ENCODE peak calls at places on chromosomes 11 and 22, in ten cellular contexts. One of them, this sample, is unnamed.

GRCh38 chr11:27621440-27622161 is 78.7 kb downstream of the BDNF start:
- DNase-seq in GM23248: peak
- DNase-seq in heart right ventricle: peak
- DNase-seq in activated naive CD4-positive, alpha-beta T cell treated with anti-CD3 and anti-CD28 coated beads, Interleukin-2, amount 50 U/mL, for 16 hours: no peak
- DNase-seq in fibroblast of the conjunctiva: no peak
- DNase-seq in RCC 7860: no peak
- DNase-seq in AG08396: no peak
- DNase-seq in HFF-Myc: no peak
- DNase-seq in stimulated activated CD4-positive, alpha-beta T cell treated with anti-CD3 and anti-CD28 coated beads, Interleukin-12 subunit alpha, Interleukin-12 subunit beta, amount 100 ng/mL, for 24 hours: no peak
- DNase-seq in GM03348: peak
- DNase-seq in this sample: no peak

GRCh38 chr11:8947230-8947943 is 4.6 kb upstream of the ASCL3 start:
- DNase-seq in GM23248: no peak
- DNase-seq in heart right ventricle: no peak
- DNase-seq in activated naive CD4-positive, alpha-beta T cell treated with anti-CD3 and anti-CD28 coated beads, Interleukin-2, amount 50 U/mL, for 16 hours: no peak
- DNase-seq in fibroblast of the conjunctiva: no peak
- DNase-seq in RCC 7860: no peak
- DNase-seq in AG08396: no peak
- DNase-seq in HFF-Myc: no peak
- DNase-seq in stimulated activated CD4-positive, alpha-beta T cell treated with anti-CD3 and anti-CD28 coated beads, Interleukin-12 subunit alpha, Interleukin-12 subunit beta, amount 100 ng/mL, for 24 hours: no peak
- DNase-seq in GM03348: no peak
- DNase-seq in this sample: no peak

GRCh38 chr22:39296981-39297489 is 22.4 kb downstream of the RPL3 start:
- DNase-seq in GM23248: no peak
- DNase-seq in heart right ventricle: no peak
- DNase-seq in activated naive CD4-positive, alpha-beta T cell treated with anti-CD3 and anti-CD28 coated beads, Interleukin-2, amount 50 U/mL, for 16 hours: no peak
- DNase-seq in fibroblast of the conjunctiva: no peak
- DNase-seq in RCC 7860: no peak
- DNase-seq in AG08396: no peak
- DNase-seq in HFF-Myc: no peak
- DNase-seq in stimulated activated CD4-positive, alpha-beta T cell treated with anti-CD3 and anti-CD28 coated beads, Interleukin-12 subunit alpha, Interleukin-12 subunit beta, amount 100 ng/mL, for 24 hours: no peak
- DNase-seq in GM03348: no peak
- DNase-seq in this sample: no peak

GRCh38 chr11:46238078-46238966 is 39.1 kb upstream of the CREB3L1 start:
- DNase-seq in GM23248: peak
- DNase-seq in heart right ventricle: peak
- DNase-seq in activated naive CD4-positive, alpha-beta T cell treated with anti-CD3 and anti-CD28 coated beads, Interleukin-2, amount 50 U/mL, for 16 hours: peak
- DNase-seq in fibroblast of the conjunctiva: no peak
- DNase-seq in RCC 7860: peak
- DNase-seq in AG08396: peak
- DNase-seq in HFF-Myc: no peak
- DNase-seq in stimulated activated CD4-positive, alpha-beta T cell treated with anti-CD3 and anti-CD28 coated beads, Interleukin-12 subunit alpha, Interleukin-12 subunit beta, amount 100 ng/mL, for 24 hours: peak
- DNase-seq in GM03348: peak
- DNase-seq in this sample: no peak

GRCh38 chr11:116278076-116278475 is 494.7 kb downstream of the BUD13 start:
- DNase-seq in GM23248: no peak
- DNase-seq in heart right ventricle: no peak
- DNase-seq in activated naive CD4-positive, alpha-beta T cell treated with anti-CD3 and anti-CD28 coated beads, Interleukin-2, amount 50 U/mL, for 16 hours: no peak
- DNase-seq in fibroblast of the conjunctiva: no peak
- DNase-seq in RCC 7860: no peak
- DNase-seq in AG08396: no peak
- DNase-seq in HFF-Myc: no peak
- DNase-seq in stimulated activated CD4-positive, alpha-beta T cell treated with anti-CD3 and anti-CD28 coated beads, Interleukin-12 subunit alpha, Interleukin-12 subunit beta, amount 100 ng/mL, for 24 hours: no peak
- DNase-seq in GM03348: no peak
- DNase-seq in this sample: no peak

GRCh38 chr11:132704796-132705375 is 827.4 kb downstream of the OPCML start:
- DNase-seq in GM23248: no peak
- DNase-seq in heart right ventricle: no peak
- DNase-seq in activated naive CD4-positive, alpha-beta T cell treated with anti-CD3 and anti-CD28 coated beads, Interleukin-2, amount 50 U/mL, for 16 hours: no peak
- DNase-seq in fibroblast of the conjunctiva: no peak
- DNase-seq in RCC 7860: peak
- DNase-seq in AG08396: no peak
- DNase-seq in HFF-Myc: no peak
- DNase-seq in stimulated activated CD4-positive, alpha-beta T cell treated with anti-CD3 and anti-CD28 coated beads, Interleukin-12 subunit alpha, Interleukin-12 subunit beta, amount 100 ng/mL, for 24 hours: no peak
- DNase-seq in GM03348: no peak
- DNase-seq in this sample: no peak

GRCh38 chr11:109747839-109748238 is 325.8 kb downstream of the C11orf87 start:
- DNase-seq in GM23248: peak
- DNase-seq in heart right ventricle: no peak
- DNase-seq in activated naive CD4-positive, alpha-beta T cell treated with anti-CD3 and anti-CD28 coated beads, Interleukin-2, amount 50 U/mL, for 16 hours: no peak
- DNase-seq in fibroblast of the conjunctiva: no peak
- DNase-seq in RCC 7860: peak
- DNase-seq in AG08396: no peak
- DNase-seq in HFF-Myc: no peak
- DNase-seq in stimulated activated CD4-positive, alpha-beta T cell treated with anti-CD3 and anti-CD28 coated beads, Interleukin-12 subunit alpha, Interleukin-12 subunit beta, amount 100 ng/mL, for 24 hours: no peak
- DNase-seq in GM03348: no peak
- DNase-seq in this sample: no peak

GRCh38 chr22:46483353-46483752 is 54.1 kb downstream of the CELSR1 start:
- DNase-seq in GM23248: no peak
- DNase-seq in heart right ventricle: no peak
- DNase-seq in activated naive CD4-positive, alpha-beta T cell treated with anti-CD3 and anti-CD28 coated beads, Interleukin-2, amount 50 U/mL, for 16 hours: no peak
- DNase-seq in fibroblast of the conjunctiva: no peak
- DNase-seq in RCC 7860: peak
- DNase-seq in AG08396: no peak
- DNase-seq in HFF-Myc: no peak
- DNase-seq in stimulated activated CD4-positive, alpha-beta T cell treated with anti-CD3 and anti-CD28 coated beads, Interleukin-12 subunit alpha, Interleukin-12 subunit beta, amount 100 ng/mL, for 24 hours: peak
- DNase-seq in GM03348: no peak
- DNase-seq in this sample: no peak

GRCh38 chr11:124801014-124801413 is 808 bp upstream of the MSANTD2 start:
- DNase-seq in GM23248: peak
- DNase-seq in heart right ventricle: no peak
- DNase-seq in activated naive CD4-positive, alpha-beta T cell treated with anti-CD3 and anti-CD28 coated beads, Interleukin-2, amount 50 U/mL, for 16 hours: no peak
- DNase-seq in fibroblast of the conjunctiva: no peak
- DNase-seq in RCC 7860: peak
- DNase-seq in AG08396: peak
- DNase-seq in HFF-Myc: no peak
- DNase-seq in stimulated activated CD4-positive, alpha-beta T cell treated with anti-CD3 and anti-CD28 coated beads, Interleukin-12 subunit alpha, Interleukin-12 subunit beta, amount 100 ng/mL, for 24 hours: no peak
- DNase-seq in GM03348: peak
- DNase-seq in this sample: no peak

GRCh38 chr11:3939651-3940190 is 84.3 kb downstream of the STIM1 start:
- DNase-seq in GM23248: peak
- DNase-seq in heart right ventricle: no peak
- DNase-seq in activated naive CD4-positive, alpha-beta T cell treated with anti-CD3 and anti-CD28 coated beads, Interleukin-2, amount 50 U/mL, for 16 hours: no peak
- DNase-seq in fibroblast of the conjunctiva: no peak
- DNase-seq in RCC 7860: no peak
- DNase-seq in AG08396: no peak
- DNase-seq in HFF-Myc: no peak
- DNase-seq in stimulated activated CD4-positive, alpha-beta T cell treated with anti-CD3 and anti-CD28 coated beads, Interleukin-12 subunit alpha, Interleukin-12 subunit beta, amount 100 ng/mL, for 24 hours: no peak
- DNase-seq in GM03348: peak
- DNase-seq in this sample: peak

GRCh38 chr11:72069787-72070251 is 10.5 kb downstream of the NUMA1 start:
- DNase-seq in GM23248: peak
- DNase-seq in heart right ventricle: peak
- DNase-seq in activated naive CD4-positive, alpha-beta T cell treated with anti-CD3 and anti-CD28 coated beads, Interleukin-2, amount 50 U/mL, for 16 hours: no peak
- DNase-seq in fibroblast of the conjunctiva: peak
- DNase-seq in RCC 7860: peak
- DNase-seq in AG08396: peak
- DNase-seq in HFF-Myc: peak
- DNase-seq in stimulated activated CD4-positive, alpha-beta T cell treated with anti-CD3 and anti-CD28 coated beads, Interleukin-12 subunit alpha, Interleukin-12 subunit beta, amount 100 ng/mL, for 24 hours: no peak
- DNase-seq in GM03348: peak
- DNase-seq in this sample: peak

GRCh38 chr11:100753562-100753961 is 66.5 kb downstream of the ARHGAP42 start:
- DNase-seq in GM23248: no peak
- DNase-seq in heart right ventricle: no peak
- DNase-seq in activated naive CD4-positive, alpha-beta T cell treated with anti-CD3 and anti-CD28 coated beads, Interleukin-2, amount 50 U/mL, for 16 hours: no peak
- DNase-seq in fibroblast of the conjunctiva: no peak
- DNase-seq in RCC 7860: no peak
- DNase-seq in AG08396: no peak
- DNase-seq in HFF-Myc: no peak
- DNase-seq in stimulated activated CD4-positive, alpha-beta T cell treated with anti-CD3 and anti-CD28 coated beads, Interleukin-12 subunit alpha, Interleukin-12 subunit beta, amount 100 ng/mL, for 24 hours: no peak
- DNase-seq in GM03348: no peak
- DNase-seq in this sample: no peak

GRCh38 chr11:87460842-87461637 is 423.3 kb downstream of the TMEM135 start:
- DNase-seq in GM23248: no peak
- DNase-seq in heart right ventricle: no peak
- DNase-seq in activated naive CD4-positive, alpha-beta T cell treated with anti-CD3 and anti-CD28 coated beads, Interleukin-2, amount 50 U/mL, for 16 hours: no peak
- DNase-seq in fibroblast of the conjunctiva: no peak
- DNase-seq in RCC 7860: no peak
- DNase-seq in AG08396: no peak
- DNase-seq in HFF-Myc: no peak
- DNase-seq in stimulated activated CD4-positive, alpha-beta T cell treated with anti-CD3 and anti-CD28 coated beads, Interleukin-12 subunit alpha, Interleukin-12 subunit beta, amount 100 ng/mL, for 24 hours: no peak
- DNase-seq in GM03348: no peak
- DNase-seq in this sample: no peak

GRCh38 chr11:96778272-96778671 is 388.5 kb downstream of the JRKL start:
- DNase-seq in GM23248: no peak
- DNase-seq in heart right ventricle: no peak
- DNase-seq in activated naive CD4-positive, alpha-beta T cell treated with anti-CD3 and anti-CD28 coated beads, Interleukin-2, amount 50 U/mL, for 16 hours: no peak
- DNase-seq in fibroblast of the conjunctiva: no peak
- DNase-seq in RCC 7860: no peak
- DNase-seq in AG08396: no peak
- DNase-seq in HFF-Myc: no peak
- DNase-seq in stimulated activated CD4-positive, alpha-beta T cell treated with anti-CD3 and anti-CD28 coated beads, Interleukin-12 subunit alpha, Interleukin-12 subunit beta, amount 100 ng/mL, for 24 hours: no peak
- DNase-seq in GM03348: no peak
- DNase-seq in this sample: no peak

GRCh38 chr11:10564692-10565318 is 3.7 kb downstream of the LYVE1 start:
- DNase-seq in GM23248: peak
- DNase-seq in heart right ventricle: no peak
- DNase-seq in activated naive CD4-positive, alpha-beta T cell treated with anti-CD3 and anti-CD28 coated beads, Interleukin-2, amount 50 U/mL, for 16 hours: no peak
- DNase-seq in fibroblast of the conjunctiva: no peak
- DNase-seq in RCC 7860: no peak
- DNase-seq in AG08396: no peak
- DNase-seq in HFF-Myc: no peak
- DNase-seq in stimulated activated CD4-positive, alpha-beta T cell treated with anti-CD3 and anti-CD28 coated beads, Interleukin-12 subunit alpha, Interleukin-12 subunit beta, amount 100 ng/mL, for 24 hours: no peak
- DNase-seq in GM03348: peak
- DNase-seq in this sample: no peak

GRCh38 chr22:43289976-43290663 is 53.1 kb downstream of the SCUBE1 start:
- DNase-seq in GM23248: peak
- DNase-seq in heart right ventricle: no peak
- DNase-seq in activated naive CD4-positive, alpha-beta T cell treated with anti-CD3 and anti-CD28 coated beads, Interleukin-2, amount 50 U/mL, for 16 hours: no peak
- DNase-seq in fibroblast of the conjunctiva: no peak
- DNase-seq in RCC 7860: no peak
- DNase-seq in AG08396: peak
- DNase-seq in HFF-Myc: no peak
- DNase-seq in stimulated activated CD4-positive, alpha-beta T cell treated with anti-CD3 and anti-CD28 coated beads, Interleukin-12 subunit alpha, Interleukin-12 subunit beta, amount 100 ng/mL, for 24 hours: no peak
- DNase-seq in GM03348: no peak
- DNase-seq in this sample: no peak

GRCh38 chr11:42066113-42066512 is 606.7 kb upstream of the LRRC4C start:
- DNase-seq in GM23248: peak
- DNase-seq in heart right ventricle: no peak
- DNase-seq in activated naive CD4-positive, alpha-beta T cell treated with anti-CD3 and anti-CD28 coated beads, Interleukin-2, amount 50 U/mL, for 16 hours: no peak
- DNase-seq in fibroblast of the conjunctiva: no peak
- DNase-seq in RCC 7860: peak
- DNase-seq in AG08396: no peak
- DNase-seq in HFF-Myc: no peak
- DNase-seq in stimulated activated CD4-positive, alpha-beta T cell treated with anti-CD3 and anti-CD28 coated beads, Interleukin-12 subunit alpha, Interleukin-12 subunit beta, amount 100 ng/mL, for 24 hours: no peak
- DNase-seq in GM03348: peak
- DNase-seq in this sample: no peak

GRCh38 chr22:47158457-47158856 is 396.0 kb downstream of the TBC1D22A start:
- DNase-seq in GM23248: no peak
- DNase-seq in heart right ventricle: no peak
- DNase-seq in activated naive CD4-positive, alpha-beta T cell treated with anti-CD3 and anti-CD28 coated beads, Interleukin-2, amount 50 U/mL, for 16 hours: no peak
- DNase-seq in fibroblast of the conjunctiva: no peak
- DNase-seq in RCC 7860: no peak
- DNase-seq in AG08396: no peak
- DNase-seq in HFF-Myc: no peak
- DNase-seq in stimulated activated CD4-positive, alpha-beta T cell treated with anti-CD3 and anti-CD28 coated beads, Interleukin-12 subunit alpha, Interleukin-12 subunit beta, amount 100 ng/mL, for 24 hours: no peak
- DNase-seq in GM03348: no peak
- DNase-seq in this sample: no peak

GRCh38 chr11:34021977-34022735 is 29.4 kb upstream of the CAPRIN1 start:
- DNase-seq in GM23248: no peak
- DNase-seq in heart right ventricle: no peak
- DNase-seq in activated naive CD4-positive, alpha-beta T cell treated with anti-CD3 and anti-CD28 coated beads, Interleukin-2, amount 50 U/mL, for 16 hours: no peak
- DNase-seq in fibroblast of the conjunctiva: no peak
- DNase-seq in RCC 7860: no peak
- DNase-seq in AG08396: no peak
- DNase-seq in HFF-Myc: no peak
- DNase-seq in stimulated activated CD4-positive, alpha-beta T cell treated with anti-CD3 and anti-CD28 coated beads, Interleukin-12 subunit alpha, Interleukin-12 subunit beta, amount 100 ng/mL, for 24 hours: no peak
- DNase-seq in GM03348: no peak
- DNase-seq in this sample: no peak

GRCh38 chr11:110919241-110919893 is 207.1 kb upstream of the ARHGAP20 start:
- DNase-seq in GM23248: no peak
- DNase-seq in heart right ventricle: no peak
- DNase-seq in activated naive CD4-positive, alpha-beta T cell treated with anti-CD3 and anti-CD28 coated beads, Interleukin-2, amount 50 U/mL, for 16 hours: no peak
- DNase-seq in fibroblast of the conjunctiva: no peak
- DNase-seq in RCC 7860: no peak
- DNase-seq in AG08396: no peak
- DNase-seq in HFF-Myc: no peak
- DNase-seq in stimulated activated CD4-positive, alpha-beta T cell treated with anti-CD3 and anti-CD28 coated beads, Interleukin-12 subunit alpha, Interleukin-12 subunit beta, amount 100 ng/mL, for 24 hours: no peak
- DNase-seq in GM03348: no peak
- DNase-seq in this sample: no peak

GRCh38 chr11:97772696-97773095 is 1248.1 kb upstream of the CNTN5 start:
- DNase-seq in GM23248: no peak
- DNase-seq in heart right ventricle: no peak
- DNase-seq in activated naive CD4-positive, alpha-beta T cell treated with anti-CD3 and anti-CD28 coated beads, Interleukin-2, amount 50 U/mL, for 16 hours: no peak
- DNase-seq in fibroblast of the conjunctiva: no peak
- DNase-seq in RCC 7860: no peak
- DNase-seq in AG08396: no peak
- DNase-seq in HFF-Myc: no peak
- DNase-seq in stimulated activated CD4-positive, alpha-beta T cell treated with anti-CD3 and anti-CD28 coated beads, Interleukin-12 subunit alpha, Interleukin-12 subunit beta, amount 100 ng/mL, for 24 hours: no peak
- DNase-seq in GM03348: no peak
- DNase-seq in this sample: no peak

GRCh38 chr11:73185680-73186293 is 32.3 kb upstream of the P2RY2 start:
- DNase-seq in GM23248: peak
- DNase-seq in heart right ventricle: no peak
- DNase-seq in activated naive CD4-positive, alpha-beta T cell treated with anti-CD3 and anti-CD28 coated beads, Interleukin-2, amount 50 U/mL, for 16 hours: no peak
- DNase-seq in fibroblast of the conjunctiva: peak
- DNase-seq in RCC 7860: peak
- DNase-seq in AG08396: peak
- DNase-seq in HFF-Myc: no peak
- DNase-seq in stimulated activated CD4-positive, alpha-beta T cell treated with anti-CD3 and anti-CD28 coated beads, Interleukin-12 subunit alpha, Interleukin-12 subunit beta, amount 100 ng/mL, for 24 hours: no peak
- DNase-seq in GM03348: peak
- DNase-seq in this sample: peak

GRCh38 chr11:35180311-35181233 is 41.6 kb downstream of the CD44 start:
- DNase-seq in GM23248: peak
- DNase-seq in heart right ventricle: no peak
- DNase-seq in activated naive CD4-positive, alpha-beta T cell treated with anti-CD3 and anti-CD28 coated beads, Interleukin-2, amount 50 U/mL, for 16 hours: no peak
- DNase-seq in fibroblast of the conjunctiva: no peak
- DNase-seq in RCC 7860: no peak
- DNase-seq in AG08396: no peak
- DNase-seq in HFF-Myc: no peak
- DNase-seq in stimulated activated CD4-positive, alpha-beta T cell treated with anti-CD3 and anti-CD28 coated beads, Interleukin-12 subunit alpha, Interleukin-12 subunit beta, amount 100 ng/mL, for 24 hours: no peak
- DNase-seq in GM03348: peak
- DNase-seq in this sample: no peak

This sample was measured in non-pigmented ciliary epithelial cell.